ENCODE peak calls at places on chromosomes 3 and 15, in seven cellular contexts. One of them, this sample, is unnamed.

GRCh38 chr15:68317281-68318007 is 39.9 kb downstream of the FEM1B start:
- DNase-seq in COR-L47: no peak
- DNase-seq in RPMI7951: no peak
- DNase-seq in ACHN: no peak
- DNase-seq in GM23248: no peak
- DNase-seq in NCI-H345: no peak
- DNase-seq in activated B cell treated with CpG ODN at 0.5 μM for 24 hours: no peak
- DNase-seq in this sample: peak; percentile 53

GRCh38 chr3:47716656-47717055 is 65.0 kb downstream of the SMARCC1 start:
- DNase-seq in ACHN: no peak
- DNase-seq in GM23248: no peak
- DNase-seq in COR-L47: no peak
- DNase-seq in RPMI7951: no peak
- DNase-seq in activated B cell treated with CpG ODN at 0.5 μM for 24 hours: no peak
- DNase-seq in NCI-H345: no peak
- DNase-seq in this sample: no peak

GRCh38 chr3:66299893-66300292 is 79.1 kb downstream of the SLC25A26 start:
- DNase-seq in ACHN: no peak
- DNase-seq in activated B cell treated with CpG ODN at 0.5 μM for 24 hours: no peak
- DNase-seq in GM23248: no peak
- DNase-seq in RPMI7951: no peak
- DNase-seq in COR-L47: no peak
- DNase-seq in NCI-H345: no peak
- DNase-seq in this sample: no peak

GRCh38 chr3:100159564-100160153 is 45.4 kb upstream of the FILIP1L start:
- DNase-seq in COR-L47: no peak
- DNase-seq in ACHN: no peak
- DNase-seq in activated B cell treated with CpG ODN at 0.5 μM for 24 hours: no peak
- DNase-seq in NCI-H345: no peak
- DNase-seq in RPMI7951: peak; percentile 54
- DNase-seq in GM23248: peak; percentile 88
- DNase-seq in this sample: no peak

GRCh38 chr15:36468746-36469145 is 110.7 kb upstream of the CDIN1 start:
- DNase-seq in GM23248: peak; percentile 43
- DNase-seq in activated B cell treated with CpG ODN at 0.5 μM for 24 hours: no peak
- DNase-seq in RPMI7951: peak; percentile 98
- DNase-seq in NCI-H345: peak; percentile 12
- DNase-seq in COR-L47: no peak
- DNase-seq in ACHN: no peak
- DNase-seq in this sample: no peak

GRCh38 chr3:57179580-57180410 is 14.6 kb upstream of the IL17RD start:
- DNase-seq in GM23248: peak; percentile 46
- DNase-seq in NCI-H345: no peak
- DNase-seq in RPMI7951: peak; percentile 35
- DNase-seq in COR-L47: no peak
- DNase-seq in activated B cell treated with CpG ODN at 0.5 μM for 24 hours: no peak
- DNase-seq in ACHN: peak; percentile 27
- DNase-seq in this sample: no peak

GRCh38 chr3:51539291-51539891 is 872 bp downstream of the RAD54L2 start:
- DNase-seq in COR-L47: no peak
- DNase-seq in NCI-H345: no peak
- DNase-seq in RPMI7951: peak; percentile 67
- DNase-seq in ACHN: peak; percentile 39
- DNase-seq in activated B cell treated with CpG ODN at 0.5 μM for 24 hours: peak; percentile 20
- DNase-seq in GM23248: peak; percentile 90
- DNase-seq in this sample: peak; percentile 77

GRCh38 chr15:100101389-100102089 is 240.2 kb downstream of the ADAMTS17 start:
- DNase-seq in ACHN: no peak
- DNase-seq in COR-L47: no peak
- DNase-seq in RPMI7951: peak; percentile 22
- DNase-seq in activated B cell treated with CpG ODN at 0.5 μM for 24 hours: no peak
- DNase-seq in GM23248: no peak
- DNase-seq in NCI-H345: no peak
- DNase-seq in this sample: peak; percentile 37

GRCh38 chr15:78761020-78761419 is 50.2 kb downstream of the ADAMTS7 start:
- DNase-seq in activated B cell treated with CpG ODN at 0.5 μM for 24 hours: no peak
- DNase-seq in RPMI7951: no peak
- DNase-seq in COR-L47: no peak
- DNase-seq in NCI-H345: no peak
- DNase-seq in ACHN: no peak
- DNase-seq in GM23248: no peak
- DNase-seq in this sample: no peak

GRCh38 chr3:70702132-70702531 is 389.7 kb upstream of the MDFIC2 start:
- DNase-seq in COR-L47: no peak
- DNase-seq in activated B cell treated with CpG ODN at 0.5 μM for 24 hours: no peak
- DNase-seq in GM23248: peak; percentile 18
- DNase-seq in RPMI7951: peak; percentile 17
- DNase-seq in NCI-H345: no peak
- DNase-seq in ACHN: no peak
- DNase-seq in this sample: no peak

GRCh38 chr15:40330368-40330836 is 6.9 kb downstream of the INAFM2 start:
- DNase-seq in NCI-H345: no peak
- DNase-seq in activated B cell treated with CpG ODN at 0.5 μM for 24 hours: no peak
- DNase-seq in RPMI7951: peak; percentile 65
- DNase-seq in ACHN: no peak
- DNase-seq in GM23248: peak; percentile 64
- DNase-seq in COR-L47: no peak
- DNase-seq in this sample: no peak

GRCh38 chr15:64333986-64334385 is 22.0 kb downstream of the CSNK1G1 start:
- DNase-seq in GM23248: peak; percentile 55
- DNase-seq in NCI-H345: no peak
- DNase-seq in RPMI7951: peak; percentile 7
- DNase-seq in activated B cell treated with CpG ODN at 0.5 μM for 24 hours: no peak
- DNase-seq in ACHN: no peak
- DNase-seq in COR-L47: no peak
- DNase-seq in this sample: no peak

GRCh38 chr3:69775751-69776150 is 36.5 kb downstream of the MITF start:
- DNase-seq in activated B cell treated with CpG ODN at 0.5 μM for 24 hours: no peak
- DNase-seq in ACHN: no peak
- DNase-seq in GM23248: no peak
- DNase-seq in NCI-H345: no peak
- DNase-seq in RPMI7951: peak; percentile 49
- DNase-seq in COR-L47: no peak
- DNase-seq in this sample: no peak

GRCh38 chr3:42647821-42648459 is 5.6 kb upstream of the ZBTB47 start:
- DNase-seq in ACHN: no peak
- DNase-seq in GM23248: no peak
- DNase-seq in activated B cell treated with CpG ODN at 0.5 μM for 24 hours: no peak
- DNase-seq in NCI-H345: no peak
- DNase-seq in RPMI7951: no peak
- DNase-seq in COR-L47: no peak
- DNase-seq in this sample: no peak

GRCh38 chr3:61667417-61668213 is 106.2 kb downstream of the PTPRG start:
- DNase-seq in ACHN: no peak
- DNase-seq in COR-L47: no peak
- DNase-seq in NCI-H345: no peak
- DNase-seq in GM23248: peak; percentile 23
- DNase-seq in activated B cell treated with CpG ODN at 0.5 μM for 24 hours: no peak
- DNase-seq in RPMI7951: no peak
- DNase-seq in this sample: no peak

GRCh38 chr3:11803977-11804903 is 42.4 kb downstream of the TAMM41 start:
- DNase-seq in GM23248: peak; percentile 79
- DNase-seq in ACHN: peak; percentile 50
- DNase-seq in NCI-H345: peak; percentile 33
- DNase-seq in activated B cell treated with CpG ODN at 0.5 μM for 24 hours: no peak
- DNase-seq in COR-L47: no peak
- DNase-seq in RPMI7951: peak; percentile 58
- DNase-seq in this sample: peak; percentile 67

GRCh38 chr15:60396964-60397771 is 618 bp downstream of the ANXA2 start:
- DNase-seq in GM23248: peak; percentile 95
- DNase-seq in NCI-H345: peak; percentile 23
- DNase-seq in activated B cell treated with CpG ODN at 0.5 μM for 24 hours: peak; percentile 48
- DNase-seq in RPMI7951: peak; percentile 90
- DNase-seq in ACHN: peak; percentile 83
- DNase-seq in COR-L47: no peak
- DNase-seq in this sample: peak; percentile 85

GRCh38 chr15:101447561-101448071 is 41.9 kb downstream of the PCSK6 start:
- DNase-seq in ACHN: no peak
- DNase-seq in activated B cell treated with CpG ODN at 0.5 μM for 24 hours: no peak
- DNase-seq in RPMI7951: no peak
- DNase-seq in GM23248: no peak
- DNase-seq in NCI-H345: no peak
- DNase-seq in COR-L47: no peak
- DNase-seq in this sample: no peak

GRCh38 chr3:69354948-69355347 is 30.9 kb downstream of the FRMD4B start:
- DNase-seq in GM23248: peak; percentile 12
- DNase-seq in RPMI7951: peak; percentile 60
- DNase-seq in COR-L47: no peak
- DNase-seq in activated B cell treated with CpG ODN at 0.5 μM for 24 hours: no peak
- DNase-seq in NCI-H345: no peak
- DNase-seq in ACHN: no peak
- DNase-seq in this sample: no peak

GRCh38 chr3:102471001-102471400 is 36.2 kb downstream of the ZPLD1 start:
- DNase-seq in ACHN: no peak
- DNase-seq in GM23248: no peak
- DNase-seq in RPMI7951: peak; percentile 50
- DNase-seq in NCI-H345: no peak
- DNase-seq in activated B cell treated with CpG ODN at 0.5 μM for 24 hours: no peak
- DNase-seq in COR-L47: no peak
- DNase-seq in this sample: no peak

GRCh38 chr3:119883461-119884160 is 101.7 kb downstream of the NR1I2 start:
- DNase-seq in RPMI7951: no peak
- DNase-seq in COR-L47: no peak
- DNase-seq in ACHN: no peak
- DNase-seq in NCI-H345: no peak
- DNase-seq in GM23248: no peak
- DNase-seq in activated B cell treated with CpG ODN at 0.5 μM for 24 hours: no peak
- DNase-seq in this sample: no peak

GRCh38 chr3:186815490-186815889 is 9.2 kb upstream of the RFC4 start:
- DNase-seq in ACHN: peak; percentile 77
- DNase-seq in GM23248: peak; percentile 60
- DNase-seq in RPMI7951: peak; percentile 67
- DNase-seq in COR-L47: no peak
- DNase-seq in activated B cell treated with CpG ODN at 0.5 μM for 24 hours: no peak
- DNase-seq in NCI-H345: no peak
- DNase-seq in this sample: no peak

GRCh38 chr3:64104691-64105101 is 81.4 kb upstream of the PSMD6 start:
- DNase-seq in activated B cell treated with CpG ODN at 0.5 μM for 24 hours: no peak
- DNase-seq in RPMI7951: peak; percentile 64
- DNase-seq in GM23248: peak; percentile 20
- DNase-seq in NCI-H345: no peak
- DNase-seq in COR-L47: no peak
- DNase-seq in ACHN: no peak
- DNase-seq in this sample: no peak

GRCh38 chr3:194203482-194204035 is 67.6 kb downstream of the HES1 start:
- DNase-seq in COR-L47: peak; percentile 40
- DNase-seq in NCI-H345: no peak
- DNase-seq in RPMI7951: no peak
- DNase-seq in GM23248: no peak
- DNase-seq in activated B cell treated with CpG ODN at 0.5 μM for 24 hours: peak; percentile 32
- DNase-seq in ACHN: no peak
- DNase-seq in this sample: no peak

GRCh38 chr3:23940775-23941174 is 4.3 kb upstream of the NR1D2 start:
- DNase-seq in NCI-H345: no peak
- DNase-seq in ACHN: no peak
- DNase-seq in COR-L47: no peak
- DNase-seq in activated B cell treated with CpG ODN at 0.5 μM for 24 hours: no peak
- DNase-seq in RPMI7951: no peak
- DNase-seq in GM23248: no peak
- DNase-seq in this sample: no peak

GRCh38 chr3:116630494-116630893 is 79.1 kb upstream of the TUSC7 start:
- DNase-seq in GM23248: no peak
- DNase-seq in RPMI7951: no peak
- DNase-seq in COR-L47: no peak
- DNase-seq in NCI-H345: no peak
- DNase-seq in ACHN: no peak
- DNase-seq in activated B cell treated with CpG ODN at 0.5 μM for 24 hours: no peak
- DNase-seq in this sample: no peak

GRCh38 chr15:90887037-90887481 is 2.8 kb downstream of the FES start:
- DNase-seq in COR-L47: no peak
- DNase-seq in NCI-H345: no peak
- DNase-seq in activated B cell treated with CpG ODN at 0.5 μM for 24 hours: no peak
- DNase-seq in RPMI7951: no peak
- DNase-seq in GM23248: no peak
- DNase-seq in ACHN: no peak
- DNase-seq in this sample: no peak

GRCh38 chr3:127959873-127960272 is 44.8 kb downstream of the KBTBD12 start:
- DNase-seq in activated B cell treated with CpG ODN at 0.5 μM for 24 hours: no peak
- DNase-seq in GM23248: peak; percentile 23
- DNase-seq in ACHN: peak; percentile 42
- DNase-seq in NCI-H345: peak; percentile 16
- DNase-seq in COR-L47: peak; percentile 67
- DNase-seq in RPMI7951: peak; percentile 48
- DNase-seq in this sample: no peak

GRCh38 chr3:126125781-126126251 is 41.9 kb upstream of the SLC41A3 start:
- DNase-seq in RPMI7951: no peak
- DNase-seq in NCI-H345: no peak
- DNase-seq in GM23248: no peak
- DNase-seq in activated B cell treated with CpG ODN at 0.5 μM for 24 hours: peak; percentile 7
- DNase-seq in ACHN: no peak
- DNase-seq in COR-L47: no peak
- DNase-seq in this sample: peak; percentile 43

GRCh38 chr3:167754049-167754448 is 18.5 kb downstream of the SERPINI1 start:
- DNase-seq in COR-L47: no peak
- DNase-seq in ACHN: no peak
- DNase-seq in activated B cell treated with CpG ODN at 0.5 μM for 24 hours: no peak
- DNase-seq in NCI-H345: no peak
- DNase-seq in GM23248: no peak
- DNase-seq in RPMI7951: no peak
- DNase-seq in this sample: no peak

GRCh38 chr15:98683821-98684220 is 35.5 kb downstream of the IGF1R start:
- DNase-seq in COR-L47: no peak
- DNase-seq in NCI-H345: no peak
- DNase-seq in RPMI7951: no peak
- DNase-seq in GM23248: no peak
- DNase-seq in ACHN: no peak
- DNase-seq in activated B cell treated with CpG ODN at 0.5 μM for 24 hours: no peak
- DNase-seq in this sample: no peak

GRCh38 chr3:77536038-77536775 is 496.3 kb downstream of the ROBO2 start:
- DNase-seq in GM23248: no peak
- DNase-seq in ACHN: no peak
- DNase-seq in activated B cell treated with CpG ODN at 0.5 μM for 24 hours: no peak
- DNase-seq in COR-L47: no peak
- DNase-seq in NCI-H345: no peak
- DNase-seq in RPMI7951: no peak
- DNase-seq in this sample: no peak

GRCh38 chr15:63504979-63505841 is 817 bp downstream of the USP3 start:
- DNase-seq in COR-L47: peak; percentile 69
- DNase-seq in ACHN: peak; percentile 66
- DNase-seq in activated B cell treated with CpG ODN at 0.5 μM for 24 hours: peak; percentile 64
- DNase-seq in RPMI7951: peak; percentile 66
- DNase-seq in GM23248: peak; percentile 84
- DNase-seq in NCI-H345: peak; percentile 35
- DNase-seq in this sample: peak; percentile 83

GRCh38 chr3:137958635-137959034 is 51.3 kb upstream of the CLDN18 start:
- DNase-seq in RPMI7951: no peak
- DNase-seq in ACHN: no peak
- DNase-seq in GM23248: no peak
- DNase-seq in activated B cell treated with CpG ODN at 0.5 μM for 24 hours: no peak
- DNase-seq in COR-L47: no peak
- DNase-seq in NCI-H345: no peak
- DNase-seq in this sample: no peak

GRCh38 chr3:132665230-132665629 is 5.1 kb downstream of the UBA5 start:
- DNase-seq in ACHN: no peak
- DNase-seq in RPMI7951: no peak
- DNase-seq in GM23248: no peak
- DNase-seq in NCI-H345: no peak
- DNase-seq in activated B cell treated with CpG ODN at 0.5 μM for 24 hours: no peak
- DNase-seq in COR-L47: no peak
- DNase-seq in this sample: no peak

GRCh38 chr3:78825118-78825857 is 942.5 kb downstream of the ROBO1 start:
- DNase-seq in RPMI7951: no peak
- DNase-seq in COR-L47: no peak
- DNase-seq in NCI-H345: no peak
- DNase-seq in GM23248: no peak
- DNase-seq in ACHN: no peak
- DNase-seq in activated B cell treated with CpG ODN at 0.5 μM for 24 hours: no peak
- DNase-seq in this sample: no peak

GRCh38 chr3:134640872-134641470 is 9.9 kb downstream of the KY start:
- DNase-seq in GM23248: peak; percentile 43
- DNase-seq in COR-L47: peak; percentile 29
- DNase-seq in activated B cell treated with CpG ODN at 0.5 μM for 24 hours: no peak
- DNase-seq in ACHN: peak; percentile 29
- DNase-seq in NCI-H345: peak; percentile 23
- DNase-seq in RPMI7951: peak; percentile 31
- DNase-seq in this sample: no peak

This sample was measured in activated effector memory CD4-positive, alpha-beta T cell treated with anti-CD3 and anti-CD28 coated beads, Interleukin-2, amount 50 U/mL, for 16 hours.